ENCODE peak calls at places on chromosomes 2 and 18, in seven cellular contexts. R is PC-3, N is hepatocyte, P is mammary epithelial cell, J is H9, Z is Peyer's patch, G is cardiac muscle cell. V is an unnamed sample. For H3K4me1, the result is how much of the 10 kb centered on the place peaks cover.

GRCh38 chr2:101759162-101759561 is 61.7 kb downstream of the MAP4K4 start:
- DNase-seq in R (peak), N (peak), P (peak), J (no peak), Z (no peak), G (peak), V (no peak)

GRCh38 chr2:162967137-162967536 is 128.6 kb upstream of the KCNH7 start:
- DNase-seq in R (no peak), N (no peak), P (no peak), J (no peak), Z (no peak), G (no peak), V (no peak)

GRCh38 chr2:215831296-215831913 is 181.9 kb downstream of the MREG start:
- DNase-seq in R (no peak), N (peak), P (no peak), J (no peak), Z (no peak), G (peak), V (peak)

GRCh38 chr2:197599285-197599965 is 76.0 kb downstream of the RFTN2 start:
- DNase-seq in R (peak), N (peak), P (peak), J (peak), Z (no peak), G (peak), V (no peak)

GRCh38 chr18:11852048-11852341 is 782 bp downstream of the CHMP1B start:
- DNase-seq in R (no peak), N (no peak), P (no peak), J (no peak), Z (no peak), G (no peak), V (no peak)

GRCh38 chr18:50780144-50780543 is 39.7 kb downstream of the MRO start:
- DNase-seq in R (no peak), N (no peak), P (no peak), J (no peak), Z (no peak), G (no peak), V (no peak)

GRCh38 chr18:49175476-49175875 is 224.7 kb upstream of the SMAD7 start:
- DNase-seq in R (no peak), N (no peak), P (no peak), J (no peak), Z (no peak), G (no peak), V (no peak)

GRCh38 chr2:197369228-197369945 is 58.8 kb upstream of the ANKRD44 start:
- DNase-seq in R (no peak), N (no peak), P (no peak), J (no peak), Z (no peak), G (peak), V (no peak)

GRCh38 chr2:26672818-26673393 is 19.6 kb upstream of the KCNK3 start:
- DNase-seq in R (no peak), N (no peak), P (no peak), J (no peak), Z (no peak), G (no peak), V (no peak)

GRCh38 chr18:58013241-58014211 is 30.5 kb upstream of the NEDD4L start:
- DNase-seq in R (peak), N (peak), P (peak), J (no peak), Z (no peak), G (no peak), V (no peak)

GRCh38 chr2:46800218-46800617 is 115.4 kb downstream of the MCFD2 start:
- DNase-seq in R (no peak), N (no peak), P (peak), J (no peak), Z (no peak), G (no peak), V (no peak)

GRCh38 chr2:148813603-148814065 is 61.4 kb upstream of the KIF5C start:
- DNase-seq in R (no peak), N (no peak), P (no peak), J (peak), Z (no peak), G (no peak), V (no peak)

GRCh38 chr2:119486886-119487285 is 37.4 kb downstream of the SCTR start:
- DNase-seq in R (no peak), N (peak), P (no peak), J (no peak), Z (no peak), G (peak), V (no peak)

GRCh38 chr2:119490106-119490505 is 34.2 kb downstream of the SCTR start:
- DNase-seq in R (no peak), N (peak), P (no peak), J (no peak), Z (no peak), G (no peak), V (no peak)

GRCh38 chr2:119487434-119488244 is 36.6 kb downstream of the SCTR start:
- DNase-seq in R (no peak), N (peak), P (no peak), J (no peak), Z (peak), G (no peak), V (no peak)

GRCh38 chr2:119489232-119489952 is 34.9 kb downstream of the SCTR start:
- DNase-seq in R (no peak), N (peak), P (no peak), J (no peak), Z (no peak), G (no peak), V (no peak)

DNA sequence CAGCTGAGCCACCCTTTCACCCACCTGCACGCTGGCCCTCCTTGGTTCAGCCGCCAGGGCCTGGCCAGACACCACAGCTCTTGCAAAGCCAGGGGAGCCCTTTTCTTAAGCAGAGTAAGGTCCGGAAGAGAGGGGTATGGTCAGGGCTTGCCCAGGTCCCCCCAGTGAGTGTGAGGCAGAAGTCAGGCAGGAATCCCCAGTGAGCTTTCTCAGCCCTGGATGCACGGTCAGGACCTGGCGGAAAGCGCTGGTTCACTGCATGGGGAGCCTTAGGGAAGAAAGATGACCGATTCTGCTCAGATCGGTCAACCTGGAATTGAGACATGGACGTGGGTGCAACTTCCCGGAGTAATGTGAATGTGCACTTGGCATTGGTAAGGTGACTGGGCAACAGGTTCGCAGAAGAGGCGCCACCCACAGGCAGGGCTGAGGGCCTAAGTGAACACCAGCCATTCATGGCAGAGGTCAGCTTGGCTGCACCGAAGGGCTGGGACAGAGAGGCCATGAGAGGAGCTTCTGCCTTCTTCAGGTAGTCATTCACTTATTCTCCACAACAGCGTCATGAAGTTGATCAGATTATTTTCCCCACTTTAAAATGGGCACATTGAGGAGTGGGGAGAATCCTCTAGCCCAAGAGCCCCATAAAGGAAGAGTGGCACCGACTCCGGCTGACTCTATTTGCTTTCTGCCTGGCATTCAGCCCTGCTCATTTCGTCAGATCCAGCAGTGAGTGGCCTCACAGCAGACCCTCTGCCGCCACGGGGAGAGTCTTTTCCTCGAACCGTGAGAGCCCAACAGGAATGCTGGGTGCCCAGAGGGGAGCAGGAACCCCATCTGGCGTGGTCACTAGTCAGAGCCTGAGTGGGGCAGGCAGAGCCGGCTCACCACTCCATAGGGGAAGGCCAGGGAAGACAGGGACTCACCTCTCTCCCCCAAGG is 35.8 kb downstream of the SCTR start:
- DNase-seq in R (no peak), N (peak), P (no peak), J (no peak), Z (no peak), G (no peak), V (no peak)
- H3K4me1 ChIP-seq in R (under half), N (half or more), P (under half), J (under half), Z (under half), G (under half), V (under half)

GRCh38 chr18:79486356-79487197 is 90.8 kb downstream of the NFATC1 start:
- DNase-seq in R (no peak), N (no peak), P (no peak), J (no peak), Z (peak), G (no peak), V (peak)

GRCh38 chr18:79489900-79490592 is 94.3 kb downstream of the NFATC1 start:
- DNase-seq in R (no peak), N (no peak), P (no peak), J (no peak), Z (peak), G (no peak), V (peak)

GRCh38 chr18:79487198-79488165 is 91.8 kb downstream of the NFATC1 start:
- DNase-seq in R (no peak), N (no peak), P (no peak), J (no peak), Z (peak), G (no peak), V (no peak)

GRCh38 chr18:79489048-79489899 is 93.5 kb downstream of the NFATC1 start:
- DNase-seq in R (no peak), N (no peak), P (no peak), J (no peak), Z (peak), G (no peak), V (peak)

DNA sequence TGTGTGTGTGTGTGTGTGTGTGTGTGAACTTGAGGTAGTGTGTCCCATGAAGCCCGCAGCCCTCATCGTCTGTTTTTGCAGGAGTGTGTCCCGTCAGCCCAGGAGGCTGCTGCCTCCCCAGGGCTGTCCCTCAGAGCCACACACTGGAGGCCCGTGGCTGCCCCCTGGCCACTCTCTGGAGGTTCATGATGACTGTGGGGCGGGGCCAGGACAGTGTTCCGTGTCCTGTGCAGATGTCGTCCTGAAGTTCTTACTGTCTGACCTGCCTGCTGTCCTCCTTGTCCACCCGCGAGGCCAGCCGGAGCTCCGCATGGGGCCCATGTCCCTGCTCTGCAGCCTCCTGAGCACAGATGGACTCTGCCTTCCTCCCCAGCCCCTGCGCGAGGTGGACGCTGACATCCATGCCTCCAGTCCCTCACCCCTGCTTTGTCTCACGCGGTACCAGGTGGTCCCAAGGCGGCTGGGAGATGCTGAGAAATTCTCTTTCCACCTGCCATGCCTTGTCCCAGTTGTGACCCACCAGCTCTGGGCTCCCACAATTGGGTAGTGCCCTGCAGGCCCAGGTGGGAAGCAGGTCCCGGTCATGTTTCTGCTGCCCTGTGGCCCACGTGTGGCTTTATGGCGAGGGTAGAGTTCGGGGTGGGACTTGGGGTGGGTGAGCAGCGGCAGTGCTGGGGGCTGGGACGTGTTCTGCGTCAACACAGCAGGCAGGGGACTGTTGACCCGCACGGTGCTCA is 92.7 kb downstream of the NFATC1 start:
- DNase-seq in R (no peak), N (no peak), P (no peak), J (no peak), Z (peak), G (no peak), V (peak)
- H3K27ac ChIP-seq in R (no peak), N (no peak), P (no peak), J (no peak), Z (no peak), G (no peak), V (no peak)

GRCh38 chr2:86254576-86255538 is 55.6 kb downstream of the MRPL35 start:
- DNase-seq in R (no peak), N (no peak), P (peak), J (no peak), Z (no peak), G (no peak), V (peak)
- H3K4me1 ChIP-seq in R (under half), N (under half), P (under half), J (under half), Z (under half), G (under half), V (under half)

DNA sequence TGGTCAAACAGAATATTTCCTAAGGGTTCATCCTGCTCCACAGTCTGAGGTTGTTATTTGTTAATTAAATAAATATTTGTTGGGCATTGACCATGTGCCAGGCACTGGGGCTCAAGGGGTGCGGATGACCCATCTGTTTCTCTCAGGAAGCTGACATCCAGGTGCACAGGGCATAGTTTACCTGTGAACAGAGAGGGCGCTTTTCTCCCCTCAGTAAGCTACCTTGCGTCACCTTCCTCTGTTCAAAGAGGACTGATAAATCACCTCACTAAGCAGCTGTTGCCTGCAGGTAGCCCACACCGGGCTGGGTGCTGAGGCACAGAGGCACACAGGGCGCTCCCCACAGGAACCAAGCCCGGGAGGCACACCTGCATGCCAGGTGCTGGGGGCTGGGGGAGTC is 41.6 kb downstream of the SH3RF3 start:
- DNase-seq in R (peak), N (no peak), P (no peak), J (peak), Z (no peak), G (no peak), V (no peak)
- H3K27ac ChIP-seq in R (peak), N (peak), P (no peak), J (no peak), Z (peak), G (no peak), V (no peak)

GRCh38 chr2:158775273-158776027 is 19.7 kb upstream of the DAPL1 start:
- DNase-seq in R (no peak), N (no peak), P (no peak), J (no peak), Z (no peak), G (no peak), V (no peak)
- H3K4me1 ChIP-seq in R (under half), N (under half), P (under half), J (under half), Z (under half), G (under half), V (under half)

DNA sequence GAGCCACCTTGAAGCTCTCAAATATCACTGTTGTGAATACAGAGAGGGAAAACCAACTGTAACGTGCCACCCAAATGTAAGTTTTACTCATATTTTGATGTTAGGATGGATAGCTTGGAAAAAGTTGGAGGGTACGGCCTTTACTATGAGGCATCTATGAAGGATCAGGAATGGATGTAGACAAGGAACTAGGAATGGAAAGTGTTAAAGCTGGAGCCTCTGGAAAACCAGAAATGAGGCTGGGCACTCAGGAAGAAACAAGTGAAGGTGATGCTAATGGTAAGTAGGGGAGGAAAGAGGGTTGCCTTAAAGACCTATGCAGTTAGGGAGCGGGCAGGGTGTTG is 204 bp downstream of the TXNDC2 start:
- DNase-seq in R (no peak), N (no peak), P (no peak), J (no peak), Z (no peak), G (no peak), V (no peak)
- H3K27ac ChIP-seq in R (no peak), N (no peak), P (no peak), J (no peak), Z (no peak), G (no peak), V (no peak)

GRCh38 chr18:9765505-9765904 is 57.4 kb downstream of the RAB31 start:
- DNase-seq in R (no peak), N (peak), P (no peak), J (no peak), Z (no peak), G (no peak), V (no peak)

GRCh38 chr18:9762561-9762960 is 54.5 kb downstream of the RAB31 start:
- DNase-seq in R (no peak), N (no peak), P (no peak), J (no peak), Z (no peak), G (no peak), V (no peak)

GRCh38 chr18:9766076-9766481 is 58.0 kb downstream of the RAB31 start:
- DNase-seq in R (no peak), N (no peak), P (no peak), J (no peak), Z (no peak), G (no peak), V (no peak)

GRCh38 chr18:9763157-9763556 is 55.1 kb downstream of the RAB31 start:
- DNase-seq in R (no peak), N (no peak), P (no peak), J (no peak), Z (no peak), G (no peak), V (no peak)

GRCh38 chr18:9763876-9764605 is 55.9 kb downstream of the RAB31 start:
- DNase-seq in R (no peak), N (no peak), P (no peak), J (no peak), Z (no peak), G (no peak), V (no peak)
- H3K4me1 ChIP-seq in R (under half), N (under half), P (under half), J (under half), Z (under half), G (under half), V (under half)